ENCODE peak calls at places on chromosomes 16 and 17, in ten cellular contexts. F is T-helper 1 cell; Q is K562; G is dermis microvascular lymphatic vessel endothelial cell; E is stimulated activated CD8-positive, alpha-beta memory T cell treated with anti-CD3 and anti-CD28 coated beads, Interleukin-15, amount 100 ng/mL, for 24 hours; P is frontal cortex; H is substantia nigra; I is heart right ventricle; M is glutamatergic neuron; S is activated gamma-delta T cell treated with Interleukin-2 at 50 U/mL for 16 hours. X is an unnamed sample.

GRCh38 chr17:68290955-68291835 is at the start of the genes ARSG and SLC16A6:
- DNase-seq in S (peak), E (peak), I (peak), H (no peak), F (peak), Q (peak), M (peak), G (peak), P (peak), X (no peak)

GRCh38 chr17:28916302-28916934 is 13.5 kb upstream of the DHRS13 start:
- DNase-seq in H (no peak), E (no peak), I (no peak), Q (peak), P (no peak), S (peak), F (no peak), M (peak), G (peak), X (no peak)

GRCh38 chr17:65554568-65555223 is 6.8 kb downstream of the AXIN2 start:
- DNase-seq in F (no peak), I (peak), Q (no peak), H (no peak), E (no peak), S (no peak), P (no peak), M (no peak), G (no peak), X (no peak)

GRCh38 chr16:89102035-89102776 is 8.6 kb downstream of the ACSF3 start:
- DNase-seq in E (no peak), G (no peak), F (no peak), M (no peak), P (no peak), Q (no peak), I (no peak), S (no peak), H (no peak), X (no peak)

GRCh38 chr17:8152112-8152775 is at the start of gene PER1:
- DNase-seq in H (peak), P (peak), Q (peak), G (peak), I (peak), E (peak), S (peak), F (peak), M (peak), X (peak)

GRCh38 chr17:16304832-16305231 is 48.4 kb downstream of the CENPV start:
- DNase-seq in M (no peak), E (no peak), H (no peak), Q (peak), G (no peak), S (no peak), P (no peak), F (no peak), I (no peak), X (no peak)

GRCh38 chr16:27323781-27324561 is 10.2 kb downstream of the IL4R start:
- DNase-seq in Q (no peak), E (no peak), G (no peak), I (no peak), S (no peak), H (no peak), F (no peak), P (no peak), M (no peak), X (no peak)

GRCh38 chr17:76540381-76541300 is 797 bp downstream of the PRCD start:
- DNase-seq in I (peak), Q (peak), S (no peak), P (peak), F (no peak), H (peak), E (no peak), G (peak), M (peak), X (peak)

GRCh38 chr17:76561332-76561731 is 21.5 kb downstream of the PRCD start:
- DNase-seq in I (no peak), H (no peak), E (no peak), F (no peak), M (no peak), P (no peak), G (no peak), Q (peak), S (no peak), X (no peak)

GRCh38 chr17:1294157-1294717 is 14.8 kb downstream of the TRARG1 start:
- DNase-seq in H (no peak), F (peak), M (no peak), I (no peak), E (peak), Q (no peak), S (peak), P (no peak), G (no peak), X (no peak)

GRCh38 chr17:45706033-45706432 is 78.1 kb upstream of the CRHR1 start:
- DNase-seq in S (no peak), H (no peak), I (no peak), M (no peak), E (no peak), P (no peak), F (no peak), Q (no peak), G (no peak), X (no peak)

GRCh38 chr16:25013751-25014499 is 1.2 kb downstream of the ARHGAP17 start:
- DNase-seq in H (no peak), P (no peak), G (no peak), I (no peak), Q (peak), E (no peak), S (no peak), M (no peak), F (no peak), X (no peak)

GRCh38 chr16:48426244-48427135 is 41.3 kb upstream of the SIAH1 start:
- DNase-seq in E (no peak), I (no peak), H (no peak), G (no peak), Q (no peak), F (no peak), M (no peak), P (no peak), S (no peak), X (no peak)

GRCh38 chr17:67531291-67531690 is 154.2 kb downstream of the PITPNC1 start:
- DNase-seq in S (no peak), P (no peak), M (peak), E (no peak), Q (no peak), F (no peak), G (no peak), I (no peak), H (no peak), X (no peak)

GRCh38 chr17:52476638-52477313 is 318.3 kb upstream of the CA10 start:
- DNase-seq in I (no peak), H (no peak), E (no peak), S (no peak), G (no peak), F (no peak), Q (no peak), P (no peak), M (no peak), X (no peak)

GRCh38 chr17:7479389-7480192 is at the start of gene ZBTB4:
- DNase-seq in S (peak), Q (peak), G (no peak), H (peak), F (peak), P (peak), E (peak), I (peak), M (peak), X (no peak)